ENCODE peak calls at places on chromosomes 4 and X, in nine cellular contexts. T is right lobe of liver, Y is prostate gland, L is ovary, D is sigmoid colon, H is suprapubic skin, C is tibial nerve, I is K562, M is stomach. K is an unnamed sample.

GRCh38 chr4:151799417-151800030 is 38.7 kb upstream of the GATB start:
- DNase-seq in T (no peak), Y (no peak), L (no peak), D (no peak), H (no peak), C (no peak), I (no peak), M (no peak), K (no peak)

GRCh38 chr4:184959786-184960185 is 58.5 kb upstream of the HELT start:
- DNase-seq in T (peak), Y (no peak), L (no peak), D (no peak), H (no peak), C (no peak), I (no peak), M (no peak), K (no peak)

GRCh38 chr4:119559044-119559647 is 69.5 kb downstream of the PDE5A start:
- DNase-seq in T (no peak), Y (no peak), L (no peak), D (no peak), H (no peak), C (no peak), I (peak), M (no peak), K (no peak)

GRCh38 chr4:137390141-137390540 is 142.2 kb downstream of the PCDH18 start:
- DNase-seq in T (no peak), Y (no peak), L (no peak), D (no peak), H (no peak), C (no peak), I (no peak), M (no peak), K (no peak)

GRCh38 chr4:92615049-92615448 is 311.3 kb downstream of the GRID2 start:
- DNase-seq in T (no peak), Y (no peak), L (no peak), D (no peak), H (no peak), C (no peak), I (no peak), M (no peak), K (no peak)

GRCh38 chr4:186475202-186475601 is 80.2 kb downstream of the MTNR1A start:
- DNase-seq in T (no peak), Y (no peak), L (no peak), D (no peak), H (no peak), C (no peak), I (no peak), M (no peak), K (no peak)

GRCh38 chr4:67871867-67872266 is 11.9 kb downstream of the TMPRSS11D start:
- DNase-seq in T (no peak), Y (no peak), L (no peak), D (no peak), H (no peak), C (no peak), I (peak), M (no peak), K (no peak)

GRCh38 chr4:3136454-3136853 is 62.0 kb downstream of the HTT start:
- DNase-seq in T (no peak), Y (no peak), L (no peak), D (no peak), H (no peak), C (no peak), I (no peak), M (no peak), K (no peak)

GRCh38 chrX:118350221-118350620 is 4.3 kb downstream of the WDR44 start:
- DNase-seq in T (no peak), Y (no peak), L (no peak), D (no peak), H (no peak), C (no peak), I (no peak), M (no peak), K (no peak)

GRCh38 chr4:185580699-185581098 is 45.4 kb upstream of the PDLIM3 start:
- DNase-seq in T (no peak), Y (no peak), L (no peak), D (no peak), H (no peak), C (no peak), I (no peak), M (no peak), K (no peak)

GRCh38 chrX:12701625-12702024 is 89.6 kb upstream of the PRPS2 start:
- DNase-seq in T (peak), Y (peak), L (peak), D (peak), H (no peak), C (no peak), I (peak), M (peak), K (peak)

GRCh38 chrX:50889582-50889981 is 21.0 kb upstream of the BMP15 start:
- DNase-seq in T (no peak), Y (no peak), L (no peak), D (no peak), H (no peak), C (no peak), I (no peak), M (no peak), K (no peak)

GRCh38 chrX:135389243-135389642 is 32.5 kb upstream of the SMIM10L2A start:
- DNase-seq in T (no peak), Y (no peak), L (no peak), D (no peak), H (no peak), C (no peak), I (no peak), M (no peak), K (no peak)

GRCh38 chr4:19254476-19254875 is 997.2 kb upstream of the SLIT2 start:
- DNase-seq in T (no peak), Y (no peak), L (no peak), D (no peak), H (no peak), C (no peak), I (no peak), M (no peak), K (no peak)

GRCh38 chr4:128371004-128371777 is 83.6 kb upstream of the PGRMC2 start:
- DNase-seq in T (no peak), Y (no peak), L (no peak), D (no peak), H (no peak), C (no peak), I (no peak), M (no peak), K (no peak)

GRCh38 chr4:6747690-6748068 is 31.7 kb downstream of the BLOC1S4 start:
- DNase-seq in T (no peak), Y (no peak), L (no peak), D (no peak), H (no peak), C (no peak), I (no peak), M (peak), K (no peak)

GRCh38 chrX:44244008-44244407 is 99.5 kb downstream of the EFHC2 start:
- DNase-seq in T (no peak), Y (no peak), L (no peak), D (no peak), H (no peak), C (no peak), I (peak), M (no peak), K (no peak)

GRCh38 chrX:132855760-132856341 is 102.6 kb downstream of the HS6ST2 start:
- DNase-seq in T (no peak), Y (no peak), L (no peak), D (no peak), H (no peak), C (no peak), I (no peak), M (no peak), K (no peak)

GRCh38 chr4:145609494-145610427 is 9.4 kb upstream of the MMAA start:
- DNase-seq in T (peak), Y (peak), L (peak), D (no peak), H (no peak), C (peak), I (peak), M (peak), K (peak)

GRCh38 chr4:39410415-39410814 is 3.7 kb downstream of the KLB start:
- DNase-seq in T (no peak), Y (no peak), L (no peak), D (no peak), H (no peak), C (no peak), I (no peak), M (no peak), K (no peak)

GRCh38 chr4:96183630-96184029 is 343.7 kb downstream of the PDHA2 start:
- DNase-seq in T (no peak), Y (no peak), L (no peak), D (no peak), H (no peak), C (no peak), I (no peak), M (peak), K (no peak)

GRCh38 chr4:1013225-1014073 is 2.0 kb downstream of the FGFRL1 start:
- DNase-seq in T (no peak), Y (no peak), L (no peak), D (no peak), H (no peak), C (no peak), I (no peak), M (no peak), K (no peak)

GRCh38 chrX:136207546-136207945 is 43.7 kb downstream of the MAP7D3 start:
- DNase-seq in T (no peak), Y (no peak), L (no peak), D (no peak), H (no peak), C (no peak), I (no peak), M (no peak), K (no peak)

GRCh38 chrX:15507005-15507404 is 6.4 kb downstream of the BMX start:
- DNase-seq in T (no peak), Y (no peak), L (no peak), D (no peak), H (no peak), C (no peak), I (no peak), M (no peak), K (no peak)

GRCh38 chr4:14167876-14168510 is 540.5 kb upstream of the BOD1L1 start:
- DNase-seq in T (no peak), Y (no peak), L (no peak), D (no peak), H (no peak), C (no peak), I (no peak), M (no peak), K (no peak)

GRCh38 chr4:175229154-175229553 is 311.0 kb downstream of the ADAM29 start:
- DNase-seq in T (no peak), Y (no peak), L (no peak), D (no peak), H (no peak), C (no peak), I (no peak), M (no peak), K (no peak)

GRCh38 chrX:118226060-118226428 is 109.4 kb upstream of the KLHL13 start:
- DNase-seq in T (no peak), Y (no peak), L (no peak), D (no peak), H (no peak), C (no peak), I (peak), M (no peak), K (no peak)

GRCh38 chrX:45351478-45351877 is 150.8 kb upstream of the DIPK2B start:
- DNase-seq in T (no peak), Y (no peak), L (no peak), D (no peak), H (no peak), C (no peak), I (no peak), M (no peak), K (no peak)

GRCh38 chr4:153989505-153989904 is 200.6 kb upstream of the SFRP2 start:
- DNase-seq in T (no peak), Y (no peak), L (no peak), D (no peak), H (no peak), C (no peak), I (no peak), M (no peak), K (no peak)

GRCh38 chr4:101667348-101667747 is 123.2 kb upstream of the BANK1 start:
- DNase-seq in T (no peak), Y (no peak), L (no peak), D (no peak), H (no peak), C (no peak), I (no peak), M (no peak), K (no peak)

GRCh38 chr4:76897522-76898384 is at the start of gene SOWAHB:
- DNase-seq in T (peak), Y (peak), L (peak), D (no peak), H (peak), C (no peak), I (no peak), M (peak), K (peak)

GRCh38 chr4:53654300-53654758 is 63.0 kb upstream of the LNX1 start:
- DNase-seq in T (no peak), Y (peak), L (no peak), D (no peak), H (no peak), C (no peak), I (no peak), M (peak), K (no peak)

GRCh38 chr4:93313207-93313606 is 515.3 kb upstream of the ATOH1 start:
- DNase-seq in T (no peak), Y (no peak), L (no peak), D (no peak), H (no peak), C (no peak), I (no peak), M (no peak), K (no peak)

GRCh38 chrX:103839404-103839803 is 7.3 kb upstream of the RAB9B start:
- DNase-seq in T (no peak), Y (no peak), L (no peak), D (no peak), H (no peak), C (no peak), I (no peak), M (no peak), K (no peak)

GRCh38 chr4:8745036-8745827 is 126.4 kb downstream of the HMX1 start:
- DNase-seq in T (peak), Y (no peak), L (no peak), D (peak), H (peak), C (no peak), I (no peak), M (no peak), K (no peak)

GRCh38 chr4:104491396-104491821 is 3.3 kb downstream of the CXXC4 start:
- DNase-seq in T (peak), Y (peak), L (peak), D (peak), H (peak), C (peak), I (peak), M (peak), K (peak)

GRCh38 chr4:169254546-169254983 is 16.2 kb downstream of the SH3RF1 start:
- DNase-seq in T (peak), Y (no peak), L (no peak), D (no peak), H (no peak), C (no peak), I (no peak), M (no peak), K (no peak)

GRCh38 chr4:169256101-169256612 is 14.6 kb downstream of the SH3RF1 start:
- DNase-seq in T (no peak), Y (no peak), L (no peak), D (no peak), H (no peak), C (no peak), I (no peak), M (no peak), K (no peak)

GRCh38 chr4:169252339-169253086 is 18.2 kb downstream of the SH3RF1 start:
- DNase-seq in T (no peak), Y (no peak), L (no peak), D (no peak), H (no peak), C (no peak), I (no peak), M (no peak), K (no peak)

GRCh38 chr4:169253087-169253675 is 17.6 kb downstream of the SH3RF1 start:
- DNase-seq in T (no peak), Y (no peak), L (no peak), D (no peak), H (no peak), C (no peak), I (no peak), M (no peak), K (no peak)

GRCh38 chr4:169253904-169254303 is 16.9 kb downstream of the SH3RF1 start:
- DNase-seq in T (no peak), Y (no peak), L (no peak), D (no peak), H (no peak), C (no peak), I (no peak), M (no peak), K (no peak)
- H3K4me3 ChIP-seq in T (no peak), Y (no peak), L (no peak), D (no peak), H (no peak), C (no peak), I (no peak), M (no peak), K (no peak)

GRCh38 chrX:115233497-115234219 is at the start of gene LRCH2:
- DNase-seq in T (no peak), Y (peak), L (peak), D (peak), H (peak), C (peak), I (no peak), M (no peak), K (no peak)
- TF ChIP-seq POLR2A in T (no peak), Y (no peak), L (no peak), D (no peak), H (no peak), C (no peak), I (no peak), M (no peak), K (no peak)

DNA sequence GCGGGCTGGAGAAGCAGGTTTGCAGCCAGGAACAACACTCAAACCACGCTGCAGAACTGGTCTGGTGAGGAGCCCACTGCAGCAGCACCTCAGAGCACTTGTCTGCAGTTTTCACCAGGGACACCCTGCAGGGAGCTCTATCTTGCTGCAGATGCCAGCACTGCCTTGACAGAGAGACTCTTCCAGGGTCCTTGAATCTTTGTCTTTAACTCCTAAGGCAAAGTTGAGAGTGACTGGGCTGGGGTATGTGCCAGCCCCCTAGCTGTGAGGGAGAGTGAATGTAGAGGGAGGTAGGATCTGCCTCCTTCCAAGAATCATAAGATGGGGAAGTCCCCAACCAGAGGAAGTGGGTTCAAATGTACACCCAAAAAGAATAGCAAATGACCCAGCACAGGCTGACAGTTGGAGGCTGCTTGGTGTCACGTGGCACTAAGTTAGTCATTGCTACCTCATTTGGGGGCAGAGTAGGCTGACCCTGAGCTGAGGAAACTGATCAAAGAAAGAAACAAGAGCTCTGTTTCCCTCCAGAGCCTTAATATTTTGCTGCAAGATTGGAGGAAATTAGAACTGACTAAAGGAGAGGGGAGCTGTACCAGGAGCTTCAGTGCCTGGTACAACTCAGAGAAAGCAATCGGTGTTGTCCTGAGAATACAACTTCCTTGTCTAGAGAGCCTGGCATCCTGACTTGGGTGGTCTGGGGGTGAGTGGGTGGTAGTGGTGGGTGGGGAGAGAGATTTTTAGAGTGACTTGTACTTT is 28.2 kb upstream of the HUWE1 start:
- DNase-seq in T (no peak), Y (peak), L (no peak), D (no peak), H (no peak), C (no peak), I (peak), M (peak), K (peak)
- H3K4me3 ChIP-seq in T (no peak), Y (no peak), L (no peak), D (no peak), H (no peak), C (no peak), I (no peak), M (no peak), K (no peak)

DNA sequence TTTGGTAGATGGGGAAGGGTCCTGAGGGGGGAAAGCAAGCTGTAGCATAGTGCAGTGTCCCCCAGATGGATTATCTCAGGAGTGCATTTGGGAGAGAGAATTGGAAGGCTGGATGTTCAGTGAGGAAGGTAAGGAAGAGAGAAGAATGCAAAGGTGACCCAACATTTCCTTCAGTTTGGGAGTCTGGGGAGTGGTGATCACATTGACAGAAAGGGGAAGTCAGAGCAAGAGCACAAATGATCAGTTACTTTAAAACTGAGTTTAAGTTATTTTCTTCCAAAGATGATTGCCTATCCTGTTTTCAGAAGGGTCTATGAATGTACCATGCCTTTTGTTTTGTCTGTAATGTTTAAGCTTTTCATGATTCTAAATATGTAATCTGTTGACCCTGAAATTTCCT is 47.6 kb downstream of the ARHGAP10 start:
- DNase-seq in T (no peak), Y (no peak), L (no peak), D (no peak), H (no peak), C (no peak), I (no peak), M (no peak), K (no peak)
- TF ChIP-seq POLR2A in T (no peak), Y (no peak), L (no peak), D (no peak), H (no peak), C (no peak), I (no peak), M (no peak), K (no peak)